ENCODE peak calls at places on chromosomes 7 and 10, in eight cellular contexts. M is SW 1271; I is NCI-H1417; J is EL; A is activated CD4-positive, alpha-beta T cell treated with anti-CD3 and anti-CD28 coated beads, Interleukin-2, amount 50 U/mL, for 24 hours; D is neuronal stem cell; V is stimulated activated CD4-positive, alpha-beta T cell treated with anti-CD3 and anti-CD28 coated beads, Interleukin-4, amount 100 ng/mL, for 24 hours; O is RWPE1. B is an unnamed sample.

GRCh38 chr10:94607111-94607510 is 61.5 kb downstream of the HELLS start:
- DNase-seq in M (no peak), I (no peak), J (no peak), A (no peak), D (no peak), V (no peak), O (no peak), B (no peak)

GRCh38 chr7:2612445-2613112 is 19.2 kb upstream of the TTYH3 start:
- DNase-seq in M (no peak), I (no peak), J (no peak), A (no peak), D (no peak), V (no peak), O (peak), B (no peak)

GRCh38 chr7:26291699-26292538 is at the start of gene SNX10:
- DNase-seq in M (no peak), I (peak), J (peak), A (peak), D (peak), V (peak), O (peak), B (peak)

GRCh38 chr10:78319841-78320240 is 286.2 kb downstream of the RPS24 start:
- DNase-seq in M (no peak), I (no peak), J (no peak), A (no peak), D (no peak), V (no peak), O (no peak), B (no peak)

GRCh38 chr7:84105582-84105981 is 89.0 kb downstream of the SEMA3A start:
- DNase-seq in M (no peak), I (no peak), J (peak), A (no peak), D (no peak), V (no peak), O (no peak), B (no peak)

GRCh38 chr7:94510582-94511456 is 1.2 kb downstream of the CASD1 start:
- DNase-seq in M (peak), I (peak), J (peak), A (no peak), D (peak), V (peak), O (peak), B (peak)

GRCh38 chr7:75638607-75639070 is 100.1 kb downstream of the HIP1 start:
- DNase-seq in M (peak), I (peak), J (peak), A (no peak), D (peak), V (no peak), O (peak), B (no peak)

GRCh38 chr10:119333146-119333792 is 125.9 kb downstream of the GRK5 start:
- DNase-seq in M (no peak), I (no peak), J (peak), A (peak), D (no peak), V (peak), O (no peak), B (no peak)

GRCh38 chr10:71916827-71917226 is 47.4 kb upstream of the CHST3 start:
- DNase-seq in M (no peak), I (no peak), J (no peak), A (no peak), D (no peak), V (no peak), O (no peak), B (no peak)

GRCh38 chr10:59877191-59877671 is 29.1 kb downstream of the CCDC6 start:
- DNase-seq in M (no peak), I (no peak), J (peak), A (no peak), D (no peak), V (no peak), O (no peak), B (no peak)

B was measured in DMS153.